ENCODE peak calls at places on chromosomes 3 and 15, in four cellular contexts. Z is keratinocyte; Q is SK-N-SH; T is activated CD4-positive, alpha-beta T cell treated with anti-CD3 and anti-CD28 coated beads, Interleukin-2, amount 10 ng/mL, durations not matched to agents 7 days and 5 days. K is an unnamed sample.

GRCh38 chr3:129502641-129503386 is 25.6 kb upstream of the RHO start:
- DNase-seq in Z (no peak), Q (no peak), T (no peak), K (no peak)

GRCh38 chr15:61404567-61404966 is 175.5 kb upstream of the RORA start:
- DNase-seq in Z (no peak), Q (no peak), T (no peak), K (no peak)

GRCh38 chr15:25065876-25066275 is 111.1 kb downstream of the SNRPN start:
- DNase-seq in Z (no peak), Q (no peak), T (no peak), K (no peak)

GRCh38 chr3:33490641-33491241 is 50.5 kb upstream of the UBP1 start:
- DNase-seq in Z (no peak), Q (no peak), T (no peak), K (no peak)

GRCh38 chr3:102174832-102175374 is 259.9 kb upstream of the ZPLD1 start:
- DNase-seq in Z (no peak), Q (no peak), T (no peak), K (peak)

GRCh38 chr3:23761440-23761896 is 44.3 kb upstream of the UBE2E1 start:
- DNase-seq in Z (no peak), Q (no peak), T (no peak), K (peak)

GRCh38 chr3:151979914-151980313 is 106.5 kb downstream of the SUCNR1 start:
- DNase-seq in Z (no peak), Q (no peak), T (no peak), K (no peak)

GRCh38 chr15:62958528-62958927 is 84.0 kb upstream of the TPM1 start:
- DNase-seq in Z (no peak), Q (no peak), T (no peak), K (no peak)

GRCh38 chr3:150779402-150779858 is 16.5 kb upstream of the SIAH2 start:
- DNase-seq in Z (no peak), Q (peak), T (no peak), K (no peak)

GRCh38 chr15:70243686-70244540 is 146.2 kb upstream of the TLE3 start:
- DNase-seq in Z (no peak), Q (no peak), T (no peak), K (no peak)

GRCh38 chr3:16374047-16375019 is 109.3 kb downstream of the OXNAD1 start:
- DNase-seq in Z (no peak), Q (no peak), T (peak), K (no peak)

GRCh38 chr15:100863406-100864198 is 16.0 kb upstream of the ALDH1A3 start:
- DNase-seq in Z (no peak), Q (no peak), T (no peak), K (no peak)

GRCh38 chr15:95141486-95141885 is 910.1 kb downstream of the MCTP2 start:
- DNase-seq in Z (no peak), Q (no peak), T (no peak), K (peak)

GRCh38 chr3:37811625-37812356 is 49.9 kb upstream of the CTDSPL start:
- DNase-seq in Z (no peak), Q (no peak), T (no peak), K (no peak)

GRCh38 chr3:183447206-183448001 is 19.0 kb upstream of the MCF2L2 start:
- DNase-seq in Z (no peak), Q (peak), T (peak), K (peak)

GRCh38 chr3:45776611-45777010 is 19.7 kb downstream of the SLC6A20 start:
- DNase-seq in Z (no peak), Q (no peak), T (no peak), K (no peak)

GRCh38 chr3:138939563-138940241 is 7.2 kb downstream of the FOXL2 start:
- DNase-seq in Z (no peak), Q (peak), T (no peak), K (no peak)

GRCh38 chr15:78093242-78094020 is 1.1 kb downstream of the SH2D7 start:
- DNase-seq in Z (no peak), Q (no peak), T (no peak), K (peak)

GRCh38 chr15:56176996-56177395 is 66.7 kb downstream of the RFX7 start:
- DNase-seq in Z (no peak), Q (no peak), T (no peak), K (no peak)